ENCODE peak calls at places on chromosomes 7 and 10, in seven cellular contexts. Z is T-cell, Y is T follicular helper cell, T is brain microvascular endothelial cell, M is HTR-8/SVneo, B is H7, G is mammary epithelial cell. R is an unnamed sample.

GRCh38 chr7:192035-192649 is at the start of gene FAM20C:
- DNase-seq in G (peak; percentile 81), B (peak; percentile 95), M (peak; percentile 87), T (peak; percentile 61), Y (peak; percentile 8), Z (peak; percentile 45), R (peak; percentile 60)

GRCh38 chr10:131649609-131650008 is 251.2 kb upstream of the PPP2R2D start:
- DNase-seq in B (no peak), G (no peak), Z (no peak), Y (no peak), T (no peak), M (no peak), R (no peak)

GRCh38 chr7:37832194-37832593 is 16.2 kb upstream of the NME8 start:
- DNase-seq in B (no peak), T (peak; percentile 11), Y (no peak), Z (no peak), M (no peak), G (no peak), R (peak; percentile 22)

GRCh38 chr10:118277871-118278270 is 64.3 kb downstream of the FAM204A start:
- DNase-seq in M (no peak), Y (no peak), Z (no peak), T (no peak), G (no peak), B (no peak), R (no peak)

GRCh38 chr7:47087866-47088265 is 494.0 kb downstream of the TNS3 start:
- DNase-seq in Y (no peak), T (peak; percentile 48), Z (no peak), M (no peak), B (no peak), G (peak; percentile 52), R (no peak)

GRCh38 chr10:71742301-71743098 is 22.9 kb upstream of the C10orf105 start:
- DNase-seq in B (no peak), M (no peak), Y (no peak), T (no peak), Z (no peak), G (no peak), R (no peak)

GRCh38 chr7:78022165-78022564 is 223.6 kb downstream of the PHTF2 start:
- DNase-seq in M (no peak), Y (no peak), T (no peak), G (no peak), Z (no peak), B (no peak), R (no peak)

GRCh38 chr10:95552680-95553342 is 8.4 kb downstream of the SORBS1 start:
- DNase-seq in Y (no peak), T (no peak), Z (no peak), M (no peak), G (peak; percentile 8), B (peak; percentile 53), R (no peak)

R was measured in GM13977.